ENCODE peak calls at places on chromosomes 1 and 21, in four cellular contexts. G is heart left ventricle, Z is ovary, X is erythroblast. A is an unnamed sample.

GRCh38 chr1:147598631-147599361 is 57.5 kb downstream of the BCL9 start:
- DNase-seq in G (no peak), Z (peak), X (peak), A (no peak)

GRCh38 chr1:46131093-46131492 is 1.3 kb downstream of the PIK3R3 start:
- DNase-seq in X (peak), G (no peak), Z (no peak), A (no peak)

GRCh38 chr1:46110521-46110920 is 21.9 kb downstream of the PIK3R3 start:
- DNase-seq in X (no peak), G (no peak), Z (no peak), A (no peak)

GRCh38 chr1:7313081-7313546 is 458.0 kb upstream of the VAMP3 start:
- DNase-seq in X (no peak), G (no peak), Z (no peak), A (no peak)

GRCh38 chr1:206002833-206003532 is at the start of gene RAB7B:
- DNase-seq in X (peak), G (peak), Z (peak), A (no peak)

GRCh38 chr1:23050201-23050600 is 30.9 kb downstream of the KDM1A start:
- DNase-seq in X (no peak), G (no peak), Z (no peak), A (no peak)

GRCh38 chr1:6365047-6365446 is 28.5 kb downstream of the ACOT7 start:
- DNase-seq in X (no peak), G (no peak), Z (no peak), A (no peak)

GRCh38 chr1:47705517-47706130 is 267.8 kb downstream of the FOXD2 start:
- DNase-seq in X (no peak), G (no peak), Z (no peak), A (no peak)

GRCh38 chr1:116382321-116382720 is 9.3 kb downstream of the ATP1A1 start:
- DNase-seq in Z (no peak), G (no peak), X (peak), A (no peak)

GRCh38 chr1:31987231-31987630 is 26.4 kb upstream of the KHDRBS1 start:
- DNase-seq in G (no peak), X (no peak), Z (no peak), A (no peak)

GRCh38 chr1:182602945-182603645 is 1.1 kb downstream of the RGS16 start:
- DNase-seq in G (no peak), Z (no peak), X (peak), A (no peak)

GRCh38 chr21:42079008-42079938 is 8.2 kb downstream of the UMODL1 start:
- DNase-seq in X (no peak), Z (no peak), G (no peak), A (no peak)

GRCh38 chr1:175936736-175937135 is 193.3 kb upstream of the TNR start:
- DNase-seq in Z (no peak), X (no peak), G (no peak), A (no peak)

GRCh38 chr1:58065520-58065919 is 481.0 kb downstream of the OMA1 start:
- DNase-seq in Z (no peak), G (no peak), X (peak), A (no peak)

GRCh38 chr1:94542088-94542671 is 621 bp upstream of the F3 start:
- DNase-seq in Z (peak), G (peak), X (no peak), A (no peak)

GRCh38 chr1:223708001-223708359 is 4.4 kb upstream of the CAPN2 start:
- DNase-seq in X (no peak), G (no peak), Z (no peak), A (no peak)

GRCh38 chr21:40759061-40759460 is 87.9 kb downstream of the DSCAM start:
- DNase-seq in X (no peak), G (no peak), Z (no peak), A (no peak)

GRCh38 chr1:83999316-83999819 is 436 bp upstream of the TTLL7 start:
- DNase-seq in Z (no peak), G (no peak), X (peak), A (peak)

GRCh38 chr1:183093066-183093668 is 69.9 kb downstream of the LAMC1 start:
- DNase-seq in X (no peak), Z (no peak), G (no peak), A (no peak)

GRCh38 chr1:223873044-223873443 is 27.3 kb upstream of the TP53BP2 start:
- DNase-seq in Z (no peak), G (no peak), X (no peak), A (no peak)

GRCh38 chr1:32870615-32871363 is at the start of gene FNDC5:
- DNase-seq in X (peak), G (no peak), Z (peak), A (no peak)

DNA sequence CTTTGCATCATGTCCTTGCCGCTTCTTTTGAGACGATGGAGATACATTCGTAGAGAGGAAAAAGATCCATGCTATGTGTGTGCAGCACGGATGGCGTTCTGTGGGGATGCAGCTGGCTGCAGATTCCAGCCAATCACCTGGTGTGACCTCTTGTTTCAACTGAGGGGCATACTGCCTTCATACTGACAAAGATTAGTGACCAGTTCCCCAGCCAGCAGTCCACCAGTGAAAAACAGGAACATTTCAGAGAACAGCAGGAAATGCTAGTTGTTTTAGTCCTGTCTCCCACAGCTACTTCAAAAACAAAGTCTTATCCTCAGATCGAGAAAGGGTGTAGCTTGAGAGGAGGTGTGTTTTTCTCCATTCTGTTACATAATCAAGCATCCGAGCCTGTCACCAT is 255.7 kb upstream of the FMN2 start:
- DNase-seq in Z (no peak), X (no peak), G (no peak), A (no peak)
- TF ChIP-seq POLR2A in Z (no peak), X (no peak), G (no peak), A (no peak)

DNA sequence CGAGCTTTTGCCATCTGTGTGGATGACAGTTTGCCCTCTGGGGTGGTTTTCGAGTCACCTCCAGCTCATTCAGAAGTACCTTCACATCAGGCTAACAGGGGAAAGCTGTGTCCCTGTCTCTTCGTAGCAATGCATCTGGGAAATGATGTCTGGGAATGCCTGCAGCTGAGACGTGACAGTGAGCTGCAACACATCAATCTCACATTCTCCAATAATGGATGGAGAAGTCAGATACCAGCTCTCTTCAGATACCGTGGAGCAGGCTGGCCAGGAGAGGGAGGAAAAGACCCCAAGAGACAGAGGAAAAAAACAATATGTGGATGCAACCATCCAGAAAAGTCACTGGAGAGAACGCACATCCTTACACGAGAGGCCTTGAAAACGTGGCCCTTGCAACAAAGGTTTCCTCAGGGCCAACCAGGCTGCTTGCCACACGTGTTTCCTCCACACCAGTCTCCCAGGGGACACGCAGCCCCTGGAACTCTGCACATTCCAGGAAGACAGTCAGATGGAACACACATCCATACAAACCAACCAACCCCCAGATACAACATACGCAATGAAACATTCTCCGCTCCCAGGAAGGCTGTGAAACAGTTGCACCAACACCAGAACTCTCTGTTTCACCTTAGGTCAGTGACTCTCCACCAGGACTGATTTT is 20.3 kb upstream of the FHAD1 start:
- DNase-seq in G (no peak), Z (no peak), X (no peak), A (no peak)
- TF ChIP-seq POLR2A in G (no peak), Z (no peak), X (no peak), A (no peak)

GRCh38 chr1:155322571-155322952 is 1.9 kb downstream of the RUSC1 start:
- DNase-seq in Z (peak), X (no peak), G (no peak), A (no peak)

GRCh38 chr1:155323729-155324040 is 3.0 kb downstream of the RUSC1 start:
- DNase-seq in X (peak), Z (peak), G (peak), A (peak)

GRCh38 chr1:155324041-155324716 is 3.5 kb downstream of the RUSC1 start:
- DNase-seq in X (peak), Z (peak), G (peak), A (peak)

GRCh38 chr1:155321577-155322497 is 1.1 kb downstream of the RUSC1 start:
- DNase-seq in G (no peak), Z (peak), X (no peak), A (no peak)

GRCh38 chr1:155322953-155323728 is 2.4 kb downstream of the RUSC1 start:
- DNase-seq in G (peak), X (peak), Z (peak), A (peak)
- TF ChIP-seq POLR2A in G (peak), X (no peak), Z (peak), A (peak)

DNA sequence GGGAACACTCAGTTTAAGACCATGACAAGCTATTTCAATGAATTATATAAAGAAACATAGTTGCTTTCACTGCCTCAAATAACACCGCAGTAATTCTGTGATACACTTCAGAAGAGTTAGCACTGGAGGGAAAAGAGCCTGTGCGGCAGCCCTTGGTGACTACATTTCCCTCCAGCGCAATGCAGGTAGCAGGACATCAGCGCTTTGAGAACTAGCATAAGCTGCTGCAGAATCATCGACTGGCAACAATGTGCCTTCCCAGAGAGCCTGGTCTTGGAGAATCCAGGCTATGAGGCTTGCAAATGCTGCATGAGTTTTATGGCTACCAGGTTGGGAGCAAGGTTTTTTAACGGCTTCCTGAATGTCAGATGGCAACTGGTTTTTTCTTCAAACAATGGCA is 7.5 kb downstream of the NRIP1 start:
- DNase-seq in Z (no peak), G (no peak), X (peak), A (no peak)
- TF ChIP-seq POLR2A in Z (no peak), G (no peak), X (no peak), A (no peak)

DNA sequence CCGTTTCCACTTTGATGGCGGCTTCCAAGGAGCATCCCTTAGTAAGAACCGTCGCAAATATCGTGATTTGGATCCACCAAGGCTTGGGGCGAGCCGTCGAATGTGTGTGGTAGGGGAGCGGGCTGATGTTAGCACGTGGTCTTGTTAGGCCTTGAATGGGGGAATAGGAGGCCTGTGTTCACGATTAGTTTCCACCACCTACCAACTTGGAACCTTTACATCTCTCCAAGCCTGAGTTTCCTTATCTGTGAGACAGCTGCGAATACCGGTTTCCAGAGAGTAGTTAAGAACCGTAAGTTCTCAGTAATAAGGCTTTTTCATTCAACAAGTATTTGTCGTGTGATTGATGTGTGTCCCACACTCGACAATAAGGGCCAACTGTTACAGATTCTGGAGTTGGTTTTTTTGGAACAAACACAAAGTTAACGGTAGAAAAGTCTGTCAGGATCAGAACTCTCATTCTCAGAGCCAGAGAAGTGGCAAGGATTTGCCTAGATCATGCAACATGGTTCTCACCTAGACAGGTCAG is 722 bp downstream of the NUDC start:
- DNase-seq in G (no peak), X (peak), Z (no peak), A (no peak)
- TF ChIP-seq POLR2A in G (no peak), X (no peak), Z (no peak), A (no peak)

GRCh38 chr1:159855709-159856108 is 6.7 kb downstream of the VSIG8 start:
- DNase-seq in G (no peak), Z (peak), X (no peak), A (no peak)

GRCh38 chr1:159854101-159854692 is 8.3 kb downstream of the VSIG8 start:
- DNase-seq in Z (peak), G (peak), X (peak), A (peak)

GRCh38 chr1:159853417-159853816 is 9.0 kb downstream of the VSIG8 start:
- DNase-seq in Z (no peak), G (no peak), X (no peak), A (no peak)

GRCh38 chr1:159856576-159856975 is 5.9 kb downstream of the VSIG8 start:
- DNase-seq in Z (no peak), X (no peak), G (no peak), A (no peak)

GRCh38 chr1:159854693-159855192 is 7.7 kb downstream of the VSIG8 start:
- DNase-seq in X (peak), Z (peak), G (peak), A (peak)
- TF ChIP-seq POLR2A in X (peak), Z (peak), G (peak), A (peak)

GRCh38 chr1:2028870-2029560 is 9.9 kb downstream of the GABRD start:
- DNase-seq in X (no peak), G (no peak), Z (no peak), A (no peak)
- TF ChIP-seq POLR2A in X (no peak), G (no peak), Z (no peak), A (no peak)

A was measured in H54.